ENCODE peak calls at places on chromosomes 12 and 14, in seven cellular contexts. I is HEK293T; O is T1000; Q is psoas muscle; V is CD4-positive, alpha-beta T cell; L is activated CD4-positive, CD25-positive, alpha-beta regulatory T cell treated with anti-CD3 and anti-CD28 coated beads, Interleukin-2, amount 50 U/mL, for 72 hours; M is IMR-90. E is an unnamed sample.
A peak's percentile ranks its signal among the peaks of the same experiment; 100 is the strongest.

GRCh38 chr14:58072288-58073071 is 79.5 kb downstream of the ARMH4 start:
- DNase-seq in I (peak; percentile 70), O (no peak), Q (no peak), V (peak; percentile 4), L (peak; percentile 31), M (peak; percentile 74), E (peak; percentile 39)

GRCh38 chr12:62767506-62767905 is 167.4 kb downstream of the PPM1H start:
- DNase-seq in I (no peak), O (no peak), Q (no peak), V (no peak), L (no peak), M (peak; percentile 37), E (no peak)

GRCh38 chr14:101819251-101819990 is 57.9 kb downstream of the PPP2R5C start:
- DNase-seq in I (no peak), O (no peak), Q (no peak), V (peak; percentile 75), L (peak; percentile 64), M (no peak), E (peak; percentile 77)

GRCh38 chr14:51870620-51871019 is 10.2 kb downstream of the GNG2 start:
- DNase-seq in I (no peak), O (no peak), Q (no peak), V (no peak), L (no peak), M (no peak), E (no peak)

GRCh38 chr12:25817166-25817565 is 141.3 kb upstream of the RASSF8 start:
- DNase-seq in I (no peak), O (no peak), Q (no peak), V (no peak), L (no peak), M (peak; percentile 7), E (no peak)

GRCh38 chr14:69005432-69006148 is 26.5 kb upstream of the ACTN1 start:
- DNase-seq in I (no peak), O (peak; percentile 69), Q (peak; percentile 59), V (no peak), L (no peak), M (peak; percentile 94), E (no peak)

GRCh38 chr12:95318071-95318545 is 100.5 kb downstream of the VEZT start:
- DNase-seq in I (no peak), O (no peak), Q (no peak), V (no peak), L (no peak), M (peak; percentile 88), E (no peak)

GRCh38 chr14:36604757-36605505 is 22.5 kb upstream of the NKX2-8 start:
- DNase-seq in I (peak; percentile 77), O (peak; percentile 29), Q (no peak), V (no peak), L (no peak), M (peak; percentile 66), E (no peak)

GRCh38 chr14:56273151-56273550 is 154.9 kb downstream of the PELI2 start:
- DNase-seq in I (no peak), O (no peak), Q (peak; percentile 63), V (no peak), L (no peak), M (peak; percentile 59), E (no peak)

GRCh38 chr12:70365648-70366518 is at the start of gene KCNMB4:
- DNase-seq in I (peak; percentile 77), O (peak; percentile 96), Q (peak; percentile 81), V (peak; percentile 45), L (peak; percentile 81), M (peak; percentile 10), E (peak; percentile 82)

GRCh38 chr12:11773889-11774677 is 124.6 kb downstream of the ETV6 start:
- DNase-seq in I (no peak), O (no peak), Q (no peak), V (no peak), L (no peak), M (no peak), E (no peak)

GRCh38 chr12:89924191-89924590 is 215.6 kb upstream of the ATP2B1 start:
- DNase-seq in I (no peak), O (no peak), Q (no peak), V (no peak), L (no peak), M (no peak), E (no peak)

GRCh38 chr14:61696753-61697318 is 1.5 kb downstream of the HIF1A start:
- DNase-seq in I (no peak), O (no peak), Q (no peak), V (no peak), L (no peak), M (no peak), E (no peak)

GRCh38 chr14:93137864-93138263 is 22.1 kb upstream of the ITPK1 start:
- DNase-seq in I (peak; percentile 41), O (no peak), Q (peak; percentile 65), V (no peak), L (no peak), M (peak; percentile 12), E (no peak)

GRCh38 chr12:2083008-2083407 is 30.2 kb downstream of the CACNA1C start:
- DNase-seq in I (no peak), O (no peak), Q (no peak), V (no peak), L (no peak), M (peak; percentile 43), E (no peak)

GRCh38 chr12:115208098-115208497 is 524.1 kb upstream of the TBX3 start:
- DNase-seq in I (no peak), O (no peak), Q (no peak), V (no peak), L (no peak), M (no peak), E (no peak)

GRCh38 chr14:25032092-25032784 is 17.7 kb downstream of the STXBP6 start:
- DNase-seq in I (no peak), O (no peak), Q (no peak), V (no peak), L (no peak), M (no peak), E (no peak)

GRCh38 chr12:103640831-103641230 is 53.8 kb downstream of the STAB2 start:
- DNase-seq in I (no peak), O (no peak), Q (no peak), V (no peak), L (no peak), M (no peak), E (no peak)